ENCODE peak calls at places on chromosomes 3 and 15, in seven cellular contexts. K is H54, U is breast epithelium, Y is adrenal gland, P is uterus, J is heart left ventricle, Q is tibial nerve. Z is an unnamed sample.

GRCh38 chr3:123678108-123678511 is 93.3 kb upstream of the HACD2 start:
- DNase-seq in P (peak), Y (peak), K (peak), J (no peak), U (no peak), Q (no peak), Z (no peak)

GRCh38 chr3:901953-902778 is 190.7 kb upstream of the CNTN6 start:
- DNase-seq in U (no peak), K (no peak), Y (no peak), P (no peak), J (no peak), Q (no peak), Z (no peak)

GRCh38 chr3:30426319-30426993 is 179.9 kb upstream of the TGFBR2 start:
- DNase-seq in P (peak), K (no peak), U (peak), Q (peak), J (peak), Y (peak), Z (no peak)

GRCh38 chr15:44029940-44030568 is 165.0 kb downstream of the FRMD5 start:
- DNase-seq in K (no peak), U (no peak), J (no peak), Q (no peak), Y (no peak), P (no peak), Z (no peak)

GRCh38 chr3:76570436-76571057 is 469.4 kb upstream of the ROBO2 start:
- DNase-seq in K (no peak), J (no peak), U (no peak), P (no peak), Y (no peak), Q (no peak), Z (no peak)

GRCh38 chr3:1616715-1617114 is 482.0 kb upstream of the CNTN4 start:
- DNase-seq in P (no peak), J (no peak), Q (no peak), Y (no peak), U (no peak), K (no peak), Z (no peak)

GRCh38 chr15:60721706-60722105 is 242.8 kb upstream of the ICE2 start:
- DNase-seq in P (no peak), U (no peak), Q (no peak), K (no peak), Y (peak), J (no peak), Z (no peak)

GRCh38 chr15:84658788-84659411 is 901 bp upstream of the NMB start:
- DNase-seq in K (no peak), Q (no peak), P (no peak), Y (no peak), U (no peak), J (no peak), Z (no peak)

GRCh38 chr3:75294124-75294523 is 370.0 kb upstream of the FRG2C start:
- DNase-seq in K (peak), P (peak), J (peak), U (peak), Q (peak), Y (peak), Z (no peak)

GRCh38 chr15:64112904-64113303 is 17.1 kb downstream of the SNX1 start:
- DNase-seq in J (no peak), K (no peak), Y (no peak), P (no peak), Q (no peak), U (no peak), Z (no peak)

GRCh38 chr3:25899352-25900101 is 109.6 kb downstream of the OXSM start:
- DNase-seq in P (no peak), Y (no peak), J (no peak), Q (no peak), K (no peak), U (no peak), Z (no peak)

GRCh38 chr15:32717290-32718081 is at the start of gene GREM1:
- DNase-seq in U (no peak), J (no peak), K (no peak), P (no peak), Q (no peak), Y (no peak), Z (no peak)

GRCh38 chr3:134313839-134314587 is 60.2 kb downstream of the AMOTL2 start:
- DNase-seq in K (no peak), Q (no peak), Y (no peak), U (no peak), P (no peak), J (no peak), Z (no peak)
- TF ChIP-seq POLR2A in K (no peak), Q (no peak), Y (no peak), U (no peak), P (no peak), J (no peak), Z (no peak)

GRCh38 chr3:148991219-148992026 is at the start of gene GYG1:
- DNase-seq in K (peak), P (peak), Y (peak), J (peak), Q (peak), U (peak), Z (peak)
- TF ChIP-seq POLR2A in K (peak), P (peak), Y (peak), J (peak), Q (peak), U (peak), Z (peak)

DNA sequence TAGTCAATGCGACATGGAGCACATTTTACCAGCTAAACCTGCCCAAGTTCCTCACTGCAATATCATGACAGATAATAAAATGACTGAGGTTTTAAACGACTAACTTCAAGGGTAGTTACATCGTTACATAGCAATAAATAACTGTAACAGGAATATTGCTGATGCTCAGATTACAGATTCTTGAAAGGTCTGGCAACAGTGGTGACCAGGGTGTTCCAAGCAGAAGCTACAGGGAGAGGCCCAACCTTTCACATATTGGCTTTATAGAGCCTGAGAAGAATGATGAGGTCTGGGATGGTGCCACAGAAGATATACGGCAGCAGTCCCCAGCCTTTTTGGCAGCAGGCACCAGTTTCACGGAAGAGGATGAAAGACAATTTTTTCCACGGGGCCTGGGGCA is 51.1 kb upstream of the CSPG5 start:
- DNase-seq in U (no peak), K (no peak), P (no peak), J (no peak), Y (no peak), Q (no peak), Z (no peak)
- TF ChIP-seq POLR2A in U (no peak), K (no peak), P (no peak), J (no peak), Y (no peak), Q (no peak), Z (no peak)

GRCh38 chr3:41143421-41144031 is 55.8 kb upstream of the CTNNB1 start:
- DNase-seq in J (no peak), Y (no peak), U (no peak), Q (no peak), K (no peak), P (no peak), Z (no peak)

GRCh38 chr3:41148901-41149300 is 50.4 kb upstream of the CTNNB1 start:
- DNase-seq in Q (no peak), P (no peak), Y (no peak), K (no peak), U (no peak), J (no peak), Z (no peak)

GRCh38 chr3:41148446-41148845 is 50.9 kb upstream of the CTNNB1 start:
- DNase-seq in U (no peak), J (no peak), Q (no peak), Y (no peak), K (no peak), P (peak), Z (no peak)

GRCh38 chr3:41141431-41142164 is 57.7 kb upstream of the CTNNB1 start:
- DNase-seq in K (no peak), Y (no peak), Q (no peak), U (no peak), J (no peak), P (no peak), Z (no peak)

DNA sequence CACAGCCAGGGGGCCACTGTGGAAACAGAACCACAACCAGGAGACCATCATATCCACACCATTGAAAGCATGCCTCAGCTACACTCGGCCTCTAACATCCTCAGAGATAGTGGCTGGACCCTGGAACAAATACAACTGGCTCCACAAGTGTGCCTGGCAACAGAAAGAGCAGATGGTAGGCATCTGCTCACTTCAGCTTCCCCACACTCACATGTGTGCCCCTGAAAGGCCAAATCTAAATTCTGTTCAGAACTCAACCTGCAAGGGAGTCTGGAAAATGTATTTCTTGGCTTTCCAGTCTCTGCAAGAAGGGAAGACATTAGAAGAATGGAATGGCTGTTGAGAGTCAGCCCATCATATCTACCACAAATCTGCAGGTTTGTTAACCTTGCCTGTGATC is 54.7 kb upstream of the CTNNB1 start:
- DNase-seq in K (no peak), P (no peak), J (no peak), Q (no peak), U (no peak), Y (no peak), Z (no peak)
- TF ChIP-seq POLR2A in K (no peak), P (no peak), J (no peak), Q (no peak), U (no peak), Y (no peak), Z (no peak)

DNA sequence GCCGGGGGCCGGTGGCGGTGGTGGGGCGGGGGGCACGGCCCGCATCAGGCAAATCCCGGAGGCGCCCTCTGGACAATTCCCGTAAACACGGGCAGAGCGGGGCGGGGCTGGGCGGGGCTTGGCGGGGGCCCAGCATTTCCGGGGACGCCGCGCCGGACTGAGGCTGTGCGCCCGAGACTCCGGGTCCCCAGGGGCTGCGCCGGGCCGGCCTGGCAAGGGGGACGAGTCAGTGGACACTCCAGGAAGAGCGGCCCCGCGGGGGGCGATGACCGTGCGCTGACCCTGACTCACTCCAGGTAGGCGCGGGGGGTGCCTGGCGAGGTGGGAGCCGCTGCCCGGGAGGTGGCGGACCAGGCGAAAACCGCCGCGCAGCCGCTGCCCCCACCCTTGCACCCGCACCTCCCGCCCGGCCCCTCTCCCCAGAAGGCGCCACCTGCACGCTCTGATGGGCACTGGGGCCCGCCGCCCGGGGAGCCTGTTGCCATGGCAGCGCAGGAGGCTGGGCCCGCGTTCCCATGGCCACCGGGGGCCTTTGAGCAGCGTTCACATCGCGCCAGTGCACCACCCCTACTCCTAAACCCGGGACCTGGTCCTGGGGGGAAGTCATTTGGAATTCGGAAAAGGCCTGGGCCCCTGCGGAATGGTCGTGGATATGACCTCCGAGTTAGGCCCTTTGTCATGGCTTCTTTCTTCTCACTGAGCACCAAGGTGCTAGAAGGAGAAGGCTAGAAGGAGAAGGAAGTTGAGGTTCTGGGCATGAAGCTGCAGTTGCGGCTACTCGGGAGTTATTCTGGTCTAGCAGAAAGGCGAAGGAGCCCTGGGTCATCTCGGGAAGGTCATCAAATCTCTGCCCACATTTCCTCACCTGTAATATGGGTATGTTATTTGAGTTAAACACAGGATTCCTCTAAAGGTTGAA is 16.1 kb upstream of the SEMA4B start:
- DNase-seq in Y (peak), P (peak), Q (peak), U (peak), J (peak), K (peak), Z (peak)
- TF ChIP-seq POLR2A in Y (peak), P (peak), Q (no peak), U (peak), J (peak), K (peak), Z (no peak)

GRCh38 chr3:52354676-52355075 is 38.6 kb downstream of the DNAH1 start:
- DNase-seq in Q (no peak), J (no peak), U (no peak), P (no peak), K (no peak), Y (no peak), Z (no peak)

GRCh38 chr3:52350981-52351761 is 35.1 kb downstream of the DNAH1 start:
- DNase-seq in U (no peak), P (no peak), J (no peak), K (no peak), Y (no peak), Q (no peak), Z (no peak)

GRCh38 chr3:52351762-52352055 is 35.6 kb downstream of the DNAH1 start:
- DNase-seq in Q (no peak), K (no peak), J (no peak), Y (no peak), P (no peak), U (no peak), Z (no peak)

GRCh38 chr3:52353291-52353855 is 37.3 kb downstream of the DNAH1 start:
- DNase-seq in Y (no peak), J (no peak), K (no peak), U (no peak), P (no peak), Q (no peak), Z (no peak)

GRCh38 chr3:52352566-52352965 is 36.4 kb downstream of the DNAH1 start:
- DNase-seq in P (no peak), U (no peak), J (no peak), Q (no peak), Y (no peak), K (no peak), Z (no peak)
- TF ChIP-seq POLR2A in P (no peak), U (no peak), J (no peak), Q (no peak), Y (no peak), K (no peak), Z (no peak)

DNA sequence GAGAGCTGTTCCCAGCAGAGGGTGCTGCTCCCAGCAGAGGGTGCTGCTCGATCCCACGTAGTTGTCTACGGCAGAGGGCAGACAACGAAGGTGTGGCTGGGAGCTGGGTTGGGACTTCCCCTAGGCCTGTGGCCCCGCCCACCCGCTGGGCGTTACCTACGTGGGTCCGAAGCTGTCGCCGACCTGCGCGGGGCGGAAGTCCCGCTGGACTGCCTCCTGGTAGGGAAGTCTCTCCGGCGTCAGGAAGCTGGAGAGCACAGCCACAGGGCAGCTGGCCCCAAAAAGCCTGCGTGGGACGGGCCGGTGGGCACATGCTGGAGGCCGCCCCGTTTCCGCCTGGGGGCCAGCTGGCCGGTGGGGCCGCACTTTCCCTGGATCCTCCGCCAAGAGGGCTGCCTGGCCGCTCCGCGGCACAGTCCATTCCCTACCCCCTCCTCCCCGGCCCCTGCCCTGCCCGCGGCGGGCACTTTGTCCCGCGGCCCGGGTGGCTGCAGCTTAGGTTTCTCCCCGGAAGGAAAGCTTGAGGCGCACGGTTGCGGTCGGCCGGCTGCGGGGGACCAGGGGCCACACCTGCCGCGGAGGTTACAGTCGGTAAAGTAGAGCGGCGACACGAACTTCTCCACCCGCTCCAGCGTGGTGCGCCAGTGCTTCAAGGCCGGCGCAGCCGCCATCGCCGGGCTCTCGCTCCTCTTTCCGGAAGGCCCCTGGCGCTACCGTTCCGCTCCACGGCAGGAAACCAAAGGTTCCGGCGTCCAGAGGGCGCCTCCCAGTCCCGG is at the start of gene MAN2C1:
- DNase-seq in Q (peak), P (peak), J (peak), Y (peak), U (peak), K (peak), Z (peak)
- TF ChIP-seq POLR2A in Q (peak), P (peak), J (peak), Y (peak), U (no peak), K (peak), Z (peak)

Z was measured in esophagus squamous epithelium.